ENCODE peak calls at places on chromosomes 16 and 17, in nine cellular contexts. One of them, this sample, is unnamed.

GRCh38 chr17:8144401-8145295 is 7.6 kb downstream of the PER1 start:
- DNase-seq in heart right ventricle: no peak
- DNase-seq in CD8-positive, alpha-beta memory T cell: no peak
- DNase-seq in hepatocyte: no peak
- DNase-seq in Karpas-422: no peak
- DNase-seq in adrenal gland: peak; percentile 39
- DNase-seq in pancreas: no peak
- DNase-seq in BE2C: no peak
- DNase-seq in neural progenitor cell: no peak
- DNase-seq in this sample: no peak

GRCh38 chr17:48613862-48614694 is 1.0 kb downstream of the HOXB8 start:
- DNase-seq in CD8-positive, alpha-beta memory T cell: no peak
- DNase-seq in neural progenitor cell: peak; percentile 71
- DNase-seq in adrenal gland: no peak
- DNase-seq in heart right ventricle: no peak
- DNase-seq in BE2C: peak; percentile 27
- DNase-seq in pancreas: no peak
- DNase-seq in hepatocyte: no peak
- DNase-seq in Karpas-422: no peak
- DNase-seq in this sample: no peak

GRCh38 chr16:67128887-67129286 is 19.1 kb downstream of the PHAF1 start:
- DNase-seq in BE2C: no peak
- DNase-seq in pancreas: no peak
- DNase-seq in heart right ventricle: no peak
- DNase-seq in Karpas-422: no peak
- DNase-seq in adrenal gland: no peak
- DNase-seq in hepatocyte: no peak
- DNase-seq in neural progenitor cell: no peak
- DNase-seq in CD8-positive, alpha-beta memory T cell: no peak
- DNase-seq in this sample: no peak

GRCh38 chr16:58124601-58124915 is 4.6 kb downstream of the CFAP20 start:
- DNase-seq in hepatocyte: no peak
- DNase-seq in BE2C: no peak
- DNase-seq in Karpas-422: no peak
- DNase-seq in neural progenitor cell: no peak
- DNase-seq in adrenal gland: peak; percentile 29
- DNase-seq in heart right ventricle: no peak
- DNase-seq in CD8-positive, alpha-beta memory T cell: no peak
- DNase-seq in pancreas: no peak
- DNase-seq in this sample: no peak

GRCh38 chr17:6997171-6997570 is 1.3 kb downstream of the ALOX12 start:
- DNase-seq in BE2C: no peak
- DNase-seq in CD8-positive, alpha-beta memory T cell: no peak
- DNase-seq in neural progenitor cell: no peak
- DNase-seq in adrenal gland: no peak
- DNase-seq in hepatocyte: no peak
- DNase-seq in pancreas: no peak
- DNase-seq in heart right ventricle: no peak
- DNase-seq in Karpas-422: no peak
- DNase-seq in this sample: no peak

GRCh38 chr17:79006001-79006400 is 3.6 kb downstream of the CANT1 start:
- DNase-seq in adrenal gland: peak; percentile 11
- DNase-seq in pancreas: peak; percentile 1
- DNase-seq in CD8-positive, alpha-beta memory T cell: no peak
- DNase-seq in Karpas-422: no peak
- DNase-seq in hepatocyte: no peak
- DNase-seq in neural progenitor cell: no peak
- DNase-seq in BE2C: no peak
- DNase-seq in heart right ventricle: no peak
- DNase-seq in this sample: no peak

GRCh38 chr16:88453621-88454314 is 688 bp downstream of the ZFPM1 start:
- DNase-seq in hepatocyte: peak; percentile 58
- DNase-seq in pancreas: no peak
- DNase-seq in Karpas-422: no peak
- DNase-seq in BE2C: no peak
- DNase-seq in adrenal gland: no peak
- DNase-seq in heart right ventricle: no peak
- DNase-seq in CD8-positive, alpha-beta memory T cell: peak; percentile 52
- DNase-seq in neural progenitor cell: peak; percentile 52
- DNase-seq in this sample: no peak

GRCh38 chr17:12116143-12116542 is 95.5 kb downstream of the MAP2K4 start:
- DNase-seq in CD8-positive, alpha-beta memory T cell: no peak
- DNase-seq in BE2C: no peak
- DNase-seq in heart right ventricle: no peak
- DNase-seq in Karpas-422: no peak
- DNase-seq in neural progenitor cell: no peak
- DNase-seq in pancreas: no peak
- DNase-seq in hepatocyte: no peak
- DNase-seq in adrenal gland: no peak
- DNase-seq in this sample: no peak

GRCh38 chr16:87740441-87740840 is 25.3 kb downstream of the KLHDC4 start:
- DNase-seq in adrenal gland: no peak
- DNase-seq in Karpas-422: no peak
- DNase-seq in pancreas: no peak
- DNase-seq in hepatocyte: no peak
- DNase-seq in neural progenitor cell: no peak
- DNase-seq in CD8-positive, alpha-beta memory T cell: no peak
- DNase-seq in heart right ventricle: no peak
- DNase-seq in BE2C: no peak
- DNase-seq in this sample: no peak

GRCh38 chr16:67092227-67092626 is 17.5 kb upstream of the PHAF1 start:
- DNase-seq in adrenal gland: no peak
- DNase-seq in pancreas: no peak
- DNase-seq in heart right ventricle: no peak
- DNase-seq in neural progenitor cell: no peak
- DNase-seq in BE2C: no peak
- DNase-seq in hepatocyte: no peak
- DNase-seq in CD8-positive, alpha-beta memory T cell: no peak
- DNase-seq in Karpas-422: no peak
- DNase-seq in this sample: no peak

GRCh38 chr17:77487677-77488530 is 347.1 kb downstream of the SEC14L1 start:
- DNase-seq in neural progenitor cell: no peak
- DNase-seq in hepatocyte: no peak
- DNase-seq in pancreas: no peak
- DNase-seq in CD8-positive, alpha-beta memory T cell: no peak
- DNase-seq in heart right ventricle: peak; percentile 12
- DNase-seq in adrenal gland: no peak
- DNase-seq in BE2C: peak; percentile 5
- DNase-seq in Karpas-422: no peak
- DNase-seq in this sample: no peak

GRCh38 chr17:63950940-63951907 is 19.1 kb upstream of the CD79B start:
- DNase-seq in hepatocyte: peak; percentile 69
- DNase-seq in BE2C: no peak
- DNase-seq in neural progenitor cell: no peak
- DNase-seq in adrenal gland: no peak
- DNase-seq in heart right ventricle: no peak
- DNase-seq in CD8-positive, alpha-beta memory T cell: peak; percentile 11
- DNase-seq in Karpas-422: peak; percentile 91
- DNase-seq in pancreas: peak; percentile 39
- DNase-seq in this sample: no peak

DNA sequence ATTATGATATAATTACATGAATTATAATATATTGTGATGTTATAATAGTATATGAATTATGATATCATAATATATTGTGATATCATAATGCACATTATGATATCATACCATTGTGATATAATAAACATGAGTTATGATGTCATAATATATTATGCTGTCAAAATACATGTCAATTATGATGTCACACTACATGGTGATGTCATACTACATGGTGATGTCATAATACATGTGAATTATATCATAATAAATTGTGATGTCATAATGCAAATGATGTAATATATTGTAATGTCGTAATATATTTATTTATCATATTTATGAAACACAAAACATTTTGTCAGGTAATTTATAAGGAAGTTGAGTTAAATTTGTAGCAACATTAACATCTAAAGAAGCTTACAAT is 1950.1 kb downstream of the TP53TG3F start:
- DNase-seq in CD8-positive, alpha-beta memory T cell: no peak
- DNase-seq in BE2C: no peak
- DNase-seq in pancreas: no peak
- DNase-seq in neural progenitor cell: no peak
- DNase-seq in Karpas-422: no peak
- DNase-seq in heart right ventricle: no peak
- DNase-seq in hepatocyte: no peak
- DNase-seq in adrenal gland: no peak
- DNase-seq in this sample: no peak
- H3K9me3 ChIP-seq in CD8-positive, alpha-beta memory T cell: peaks cover 4% of the 10 kb centered on the region
- H3K9me3 ChIP-seq in BE2C: no peaks in the 10 kb centered on the region
- H3K9me3 ChIP-seq in pancreas: no peaks in the 10 kb centered on the region
- H3K9me3 ChIP-seq in neural progenitor cell: peaks cover 8% of the 10 kb centered on the region
- H3K9me3 ChIP-seq in Karpas-422: peaks cover 32% of the 10 kb centered on the region
- H3K9me3 ChIP-seq in heart right ventricle: no peaks in the 10 kb centered on the region
- H3K9me3 ChIP-seq in hepatocyte: no peaks in the 10 kb centered on the region
- H3K9me3 ChIP-seq in adrenal gland: peaks cover 8% of the 10 kb centered on the region
- H3K9me3 ChIP-seq in this sample: peaks cover 7% of the 10 kb centered on the region

GRCh38 chr17:22512057-22512456 is 819.7 kb downstream of the KCNJ18 start:
- DNase-seq in adrenal gland: no peak
- DNase-seq in hepatocyte: no peak
- DNase-seq in CD8-positive, alpha-beta memory T cell: no peak
- DNase-seq in neural progenitor cell: no peak
- DNase-seq in heart right ventricle: no peak
- DNase-seq in BE2C: no peak
- DNase-seq in Karpas-422: no peak
- DNase-seq in pancreas: no peak
- DNase-seq in this sample: no peak

GRCh38 chr17:22514315-22514714 is 822.0 kb downstream of the KCNJ18 start:
- DNase-seq in hepatocyte: no peak
- DNase-seq in Karpas-422: no peak
- DNase-seq in neural progenitor cell: no peak
- DNase-seq in CD8-positive, alpha-beta memory T cell: no peak
- DNase-seq in heart right ventricle: no peak
- DNase-seq in adrenal gland: no peak
- DNase-seq in BE2C: no peak
- DNase-seq in pancreas: no peak
- DNase-seq in this sample: no peak

GRCh38 chr17:22511431-22511830 is 819.1 kb downstream of the KCNJ18 start:
- DNase-seq in neural progenitor cell: no peak
- DNase-seq in heart right ventricle: no peak
- DNase-seq in Karpas-422: no peak
- DNase-seq in CD8-positive, alpha-beta memory T cell: no peak
- DNase-seq in pancreas: no peak
- DNase-seq in adrenal gland: no peak
- DNase-seq in BE2C: no peak
- DNase-seq in hepatocyte: no peak
- DNase-seq in this sample: no peak

GRCh38 chr17:22512506-22512905 is 820.2 kb downstream of the KCNJ18 start:
- DNase-seq in Karpas-422: no peak
- DNase-seq in CD8-positive, alpha-beta memory T cell: no peak
- DNase-seq in adrenal gland: no peak
- DNase-seq in BE2C: no peak
- DNase-seq in heart right ventricle: no peak
- DNase-seq in neural progenitor cell: no peak
- DNase-seq in hepatocyte: no peak
- DNase-seq in pancreas: no peak
- DNase-seq in this sample: no peak

GRCh38 chr17:22512997-22513538 is 820.7 kb downstream of the KCNJ18 start:
- DNase-seq in pancreas: no peak
- DNase-seq in CD8-positive, alpha-beta memory T cell: no peak
- DNase-seq in hepatocyte: no peak
- DNase-seq in adrenal gland: no peak
- DNase-seq in heart right ventricle: no peak
- DNase-seq in BE2C: no peak
- DNase-seq in neural progenitor cell: no peak
- DNase-seq in Karpas-422: peak; percentile 81
- DNase-seq in this sample: no peak
- H3K9me3 ChIP-seq in pancreas: no peaks in the 10 kb centered on the region
- H3K9me3 ChIP-seq in CD8-positive, alpha-beta memory T cell: no peaks in the 10 kb centered on the region
- H3K9me3 ChIP-seq in hepatocyte: no peaks in the 10 kb centered on the region
- H3K9me3 ChIP-seq in adrenal gland: no peaks in the 10 kb centered on the region
- H3K9me3 ChIP-seq in heart right ventricle: no peaks in the 10 kb centered on the region
- H3K9me3 ChIP-seq in BE2C: no peaks in the 10 kb centered on the region
- H3K9me3 ChIP-seq in neural progenitor cell: peaks cover 14% of the 10 kb centered on the region
- H3K9me3 ChIP-seq in Karpas-422: no peaks in the 10 kb centered on the region
- H3K9me3 ChIP-seq in this sample: no peaks in the 10 kb centered on the region

GRCh38 chr16:10419701-10420100 is 33.8 kb downstream of the ATF7IP2 start:
- DNase-seq in BE2C: no peak
- DNase-seq in neural progenitor cell: no peak
- DNase-seq in Karpas-422: no peak
- DNase-seq in hepatocyte: no peak
- DNase-seq in heart right ventricle: no peak
- DNase-seq in adrenal gland: no peak
- DNase-seq in CD8-positive, alpha-beta memory T cell: no peak
- DNase-seq in pancreas: no peak
- DNase-seq in this sample: no peak

GRCh38 chr16:10421596-10421995 is 35.7 kb downstream of the ATF7IP2 start:
- DNase-seq in CD8-positive, alpha-beta memory T cell: no peak
- DNase-seq in BE2C: no peak
- DNase-seq in hepatocyte: no peak
- DNase-seq in Karpas-422: no peak
- DNase-seq in heart right ventricle: no peak
- DNase-seq in adrenal gland: no peak
- DNase-seq in neural progenitor cell: no peak
- DNase-seq in pancreas: no peak
- DNase-seq in this sample: no peak
- H3K9me3 ChIP-seq in CD8-positive, alpha-beta memory T cell: peaks cover 23% of the 10 kb centered on the region
- H3K9me3 ChIP-seq in BE2C: no peaks in the 10 kb centered on the region
- H3K9me3 ChIP-seq in hepatocyte: peaks cover 18% of the 10 kb centered on the region
- H3K9me3 ChIP-seq in Karpas-422: peaks cover 13% of the 10 kb centered on the region
- H3K9me3 ChIP-seq in heart right ventricle: peaks cover 20% of the 10 kb centered on the region
- H3K9me3 ChIP-seq in adrenal gland: no peaks in the 10 kb centered on the region
- H3K9me3 ChIP-seq in neural progenitor cell: peaks cover 8% of the 10 kb centered on the region
- H3K9me3 ChIP-seq in pancreas: no peaks in the 10 kb centered on the region
- H3K9me3 ChIP-seq in this sample: peaks cover 7% of the 10 kb centered on the region

GRCh38 chr16:63752347-63752746 is 1369.5 kb downstream of the CDH11 start:
- DNase-seq in neural progenitor cell: no peak
- DNase-seq in hepatocyte: no peak
- DNase-seq in adrenal gland: no peak
- DNase-seq in heart right ventricle: no peak
- DNase-seq in pancreas: no peak
- DNase-seq in Karpas-422: no peak
- DNase-seq in BE2C: peak; percentile 8
- DNase-seq in CD8-positive, alpha-beta memory T cell: no peak
- DNase-seq in this sample: no peak

GRCh38 chr16:63745456-63745855 is 1376.4 kb downstream of the CDH11 start:
- DNase-seq in CD8-positive, alpha-beta memory T cell: no peak
- DNase-seq in pancreas: no peak
- DNase-seq in heart right ventricle: no peak
- DNase-seq in hepatocyte: no peak
- DNase-seq in adrenal gland: no peak
- DNase-seq in neural progenitor cell: no peak
- DNase-seq in BE2C: no peak
- DNase-seq in Karpas-422: no peak
- DNase-seq in this sample: no peak

GRCh38 chr16:63744077-63744874 is 1377.6 kb downstream of the CDH11 start:
- DNase-seq in CD8-positive, alpha-beta memory T cell: no peak
- DNase-seq in Karpas-422: no peak
- DNase-seq in neural progenitor cell: no peak
- DNase-seq in BE2C: peak; percentile 6
- DNase-seq in pancreas: no peak
- DNase-seq in adrenal gland: no peak
- DNase-seq in heart right ventricle: peak; percentile 10
- DNase-seq in hepatocyte: no peak
- DNase-seq in this sample: no peak

DNA sequence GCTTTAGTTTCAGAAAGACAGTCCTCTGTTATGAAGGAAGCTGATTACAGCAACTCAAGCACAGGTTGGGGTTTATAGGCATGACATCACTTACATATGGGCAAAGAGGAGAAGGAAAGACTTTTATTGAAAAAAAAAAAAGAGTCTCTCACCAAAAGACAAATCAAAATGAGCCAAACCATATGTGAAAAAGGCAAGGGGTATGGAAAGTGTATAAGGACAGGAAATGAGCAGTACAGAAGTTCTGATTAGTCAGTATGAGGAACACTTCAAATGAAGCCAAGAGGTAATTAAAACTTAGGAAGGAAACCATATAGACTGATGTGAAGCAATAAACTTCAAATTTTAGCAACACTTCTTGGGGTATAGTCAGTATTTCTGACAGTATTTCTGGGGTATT is 1372.6 kb downstream of the CDH11 start:
- DNase-seq in hepatocyte: no peak
- DNase-seq in heart right ventricle: no peak
- DNase-seq in pancreas: no peak
- DNase-seq in CD8-positive, alpha-beta memory T cell: no peak
- DNase-seq in adrenal gland: no peak
- DNase-seq in Karpas-422: no peak
- DNase-seq in BE2C: no peak
- DNase-seq in neural progenitor cell: no peak
- DNase-seq in this sample: no peak
- H3K9me3 ChIP-seq in hepatocyte: no peaks in the 10 kb centered on the region
- H3K9me3 ChIP-seq in heart right ventricle: no peaks in the 10 kb centered on the region
- H3K9me3 ChIP-seq in pancreas: no peaks in the 10 kb centered on the region
- H3K9me3 ChIP-seq in CD8-positive, alpha-beta memory T cell: no peaks in the 10 kb centered on the region
- H3K9me3 ChIP-seq in adrenal gland: no peaks in the 10 kb centered on the region
- H3K9me3 ChIP-seq in Karpas-422: no peaks in the 10 kb centered on the region
- H3K9me3 ChIP-seq in BE2C: no peaks in the 10 kb centered on the region
- H3K9me3 ChIP-seq in neural progenitor cell: no peaks in the 10 kb centered on the region
- H3K9me3 ChIP-seq in this sample: no peaks in the 10 kb centered on the region